ENCODE peak calls at places on chromosomes 12 and 14, in seven cellular contexts. One of them, this sample, is unnamed.

GRCh38 chr12:119819322-119819721 is 57.8 kb downstream of the CIT start:
- DNase-seq in IMR-90: no peak
- DNase-seq in KG1: no peak
- DNase-seq in Right ventricle myocardium superior: no peak
- DNase-seq in neural crest cell: no peak
- DNase-seq in body of pancreas: no peak
- DNase-seq in Panc1: no peak
- DNase-seq in this sample: no peak

GRCh38 chr12:46373303-46374182 is 970 bp upstream of the SLC38A2 start:
- DNase-seq in IMR-90: peak
- DNase-seq in KG1: peak
- DNase-seq in Right ventricle myocardium superior: peak
- DNase-seq in neural crest cell: peak
- DNase-seq in body of pancreas: peak
- DNase-seq in Panc1: no peak
- DNase-seq in this sample: peak

GRCh38 chr14:86574026-86574777 is 1044.3 kb downstream of the FLRT2 start:
- DNase-seq in IMR-90: peak
- DNase-seq in KG1: no peak
- DNase-seq in Right ventricle myocardium superior: no peak
- DNase-seq in neural crest cell: no peak
- DNase-seq in body of pancreas: no peak
- DNase-seq in Panc1: peak
- DNase-seq in this sample: no peak

GRCh38 chr12:105487961-105488360 is 157.5 kb downstream of the C12orf75 start:
- DNase-seq in IMR-90: no peak
- DNase-seq in KG1: no peak
- DNase-seq in Right ventricle myocardium superior: no peak
- DNase-seq in neural crest cell: no peak
- DNase-seq in body of pancreas: no peak
- DNase-seq in Panc1: no peak
- DNase-seq in this sample: no peak

GRCh38 chr12:40921563-40922163 is 229.4 kb downstream of the CNTN1 start:
- DNase-seq in IMR-90: peak
- DNase-seq in KG1: no peak
- DNase-seq in Right ventricle myocardium superior: no peak
- DNase-seq in neural crest cell: no peak
- DNase-seq in body of pancreas: no peak
- DNase-seq in Panc1: no peak
- DNase-seq in this sample: no peak

GRCh38 chr12:64998327-64999156 is 122.6 kb downstream of the WIF1 start:
- DNase-seq in IMR-90: no peak
- DNase-seq in KG1: no peak
- DNase-seq in Right ventricle myocardium superior: no peak
- DNase-seq in neural crest cell: no peak
- DNase-seq in body of pancreas: peak
- DNase-seq in Panc1: no peak
- DNase-seq in this sample: no peak

GRCh38 chr14:57136669-57137068 is 132.0 kb downstream of the EXOC5 start:
- DNase-seq in IMR-90: no peak
- DNase-seq in KG1: no peak
- DNase-seq in Right ventricle myocardium superior: peak
- DNase-seq in neural crest cell: no peak
- DNase-seq in body of pancreas: no peak
- DNase-seq in Panc1: no peak
- DNase-seq in this sample: no peak

GRCh38 chr14:93103392-93104080 is 12.2 kb downstream of the ITPK1 start:
- DNase-seq in IMR-90: no peak
- DNase-seq in KG1: no peak
- DNase-seq in Right ventricle myocardium superior: peak
- DNase-seq in neural crest cell: no peak
- DNase-seq in body of pancreas: peak
- DNase-seq in Panc1: no peak
- DNase-seq in this sample: no peak

GRCh38 chr12:109740694-109741245 is 27.1 kb downstream of the FAM222A start:
- DNase-seq in IMR-90: no peak
- DNase-seq in KG1: no peak
- DNase-seq in Right ventricle myocardium superior: peak
- DNase-seq in neural crest cell: no peak
- DNase-seq in body of pancreas: peak
- DNase-seq in Panc1: no peak
- DNase-seq in this sample: peak